ENCODE peak calls at places on chromosomes 16 and 17, in four cellular contexts. J is GM12891, B is K562, V is GM12878. F is an unnamed sample.

GRCh38 chr16:2912330-2913199 is 834 bp downstream of the FLYWCH1 start:
- DNase-seq in J (no peak), B (peak), V (no peak), F (no peak)

GRCh38 chr17:58324409-58325288 is 3.9 kb downstream of the TSPOAP1 start:
- DNase-seq in V (no peak), B (no peak), J (no peak), F (no peak)

GRCh38 chr17:77280304-77280910 is 139.6 kb downstream of the SEC14L1 start:
- DNase-seq in B (no peak), V (no peak), J (no peak), F (no peak)

GRCh38 chr17:33169580-33170285 is 123.4 kb downstream of the ASIC2 start:
- DNase-seq in V (no peak), J (no peak), B (no peak), F (no peak)

GRCh38 chr17:6313835-6314234 is 121.1 kb downstream of the AIPL1 start:
- DNase-seq in B (no peak), J (no peak), V (no peak), F (no peak)

GRCh38 chr17:59435238-59435637 is 103.8 kb downstream of the YPEL2 start:
- DNase-seq in J (no peak), V (no peak), B (no peak), F (no peak)

GRCh38 chr17:1951920-1952319 is 73.2 kb downstream of the RTN4RL1 start:
- DNase-seq in V (no peak), B (no peak), J (no peak), F (no peak)

GRCh38 chr16:82263456-82264159 is 93.6 kb upstream of the MPHOSPH6 start:
- DNase-seq in B (peak), J (peak), V (peak), F (peak)

GRCh38 chr16:11901091-11901490 is 14.7 kb downstream of the GSPT1 start:
- DNase-seq in V (no peak), B (no peak), J (no peak), F (no peak)

GRCh38 chr17:66687570-66688284 is 147.2 kb upstream of the CACNG5 start:
- DNase-seq in B (no peak), J (no peak), V (no peak), F (no peak)

GRCh38 chr17:69282002-69282401 is 44.9 kb downstream of the ABCA5 start:
- DNase-seq in B (no peak), J (no peak), V (no peak), F (no peak)

GRCh38 chr16:27925612-27926011 is 137.9 kb downstream of the GSG1L start:
- DNase-seq in B (no peak), V (no peak), J (no peak), F (no peak)

GRCh38 chr16:57394444-57394843 is 10.1 kb upstream of the CCL17 start:
- DNase-seq in B (no peak), V (no peak), J (no peak), F (no peak)

GRCh38 chr17:48412841-48413240 is 17.2 kb downstream of the SKAP1 start:
- DNase-seq in V (no peak), J (no peak), B (no peak), F (no peak)

GRCh38 chr16:88731699-88732098 is 25.4 kb downstream of the CTU2 start:
- DNase-seq in V (no peak), B (peak), J (no peak), F (no peak)

GRCh38 chr17:50615818-50616217 is 18.9 kb upstream of the ABCC3 start:
- DNase-seq in J (no peak), B (no peak), V (no peak), F (no peak)

GRCh38 chr17:46212634-46213435 is 19.6 kb upstream of the KANSL1 start:
- DNase-seq in B (peak), V (no peak), J (peak), F (no peak)

GRCh38 chr16:80511824-80512223 is 29.0 kb upstream of the DYNLRB2 start:
- DNase-seq in B (no peak), J (no peak), V (no peak), F (no peak)

GRCh38 chr17:78890111-78890897 is 12.7 kb downstream of the CEP295NL start:
- DNase-seq in J (no peak), B (no peak), V (no peak), F (peak)

GRCh38 chr16:59046335-59046734 is 312.2 kb upstream of the GOT2 start:
- DNase-seq in B (no peak), V (no peak), J (no peak), F (no peak)

GRCh38 chr17:58539703-58540102 is 25.3 kb upstream of the MTMR4 start:
- DNase-seq in J (no peak), B (no peak), V (no peak), F (no peak)

GRCh38 chr16:88331989-88332920 is 50.5 kb upstream of the ZNF469 start:
- DNase-seq in J (no peak), V (no peak), B (no peak), F (no peak)

GRCh38 chr16:66250686-66251405 is 115.6 kb upstream of the CDH5 start:
- DNase-seq in B (no peak), V (no peak), J (no peak), F (no peak)

DNA sequence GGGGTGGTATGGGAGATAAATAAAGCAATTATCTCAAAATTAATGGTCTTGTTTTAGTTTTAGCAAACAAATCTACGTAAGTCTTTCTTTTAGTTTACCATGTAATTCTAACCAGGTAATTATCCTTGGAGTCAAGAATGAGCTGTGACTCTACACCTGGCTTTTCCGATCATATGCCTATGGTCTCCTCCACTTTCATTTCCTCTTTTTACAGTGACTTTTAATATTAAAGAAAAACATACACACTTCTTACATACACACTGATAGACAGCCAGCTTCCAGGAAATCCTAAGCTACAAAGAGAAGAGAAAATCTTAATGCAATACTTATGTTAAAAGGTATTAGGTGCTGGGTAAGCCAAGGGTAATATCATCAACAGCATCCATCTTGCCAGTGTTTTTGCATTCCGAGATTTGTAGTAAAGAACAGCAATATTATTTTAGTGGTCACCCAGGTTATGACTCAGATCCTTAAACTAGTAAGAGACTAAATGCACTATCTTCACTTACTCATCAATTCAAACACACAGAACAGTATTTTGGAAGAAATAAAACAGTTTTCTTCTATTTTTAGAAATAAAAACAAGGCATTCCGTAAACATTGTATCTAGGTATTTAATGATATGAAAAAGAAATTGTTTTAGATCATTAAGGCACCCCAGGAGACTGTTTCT is 4.4 kb upstream of the IRX5 start:
- DNase-seq in B (no peak), J (no peak), V (no peak), F (no peak)
- TF ChIP-seq SPI1 in B (no peak), J (peak), V (peak), F (peak)

DNA sequence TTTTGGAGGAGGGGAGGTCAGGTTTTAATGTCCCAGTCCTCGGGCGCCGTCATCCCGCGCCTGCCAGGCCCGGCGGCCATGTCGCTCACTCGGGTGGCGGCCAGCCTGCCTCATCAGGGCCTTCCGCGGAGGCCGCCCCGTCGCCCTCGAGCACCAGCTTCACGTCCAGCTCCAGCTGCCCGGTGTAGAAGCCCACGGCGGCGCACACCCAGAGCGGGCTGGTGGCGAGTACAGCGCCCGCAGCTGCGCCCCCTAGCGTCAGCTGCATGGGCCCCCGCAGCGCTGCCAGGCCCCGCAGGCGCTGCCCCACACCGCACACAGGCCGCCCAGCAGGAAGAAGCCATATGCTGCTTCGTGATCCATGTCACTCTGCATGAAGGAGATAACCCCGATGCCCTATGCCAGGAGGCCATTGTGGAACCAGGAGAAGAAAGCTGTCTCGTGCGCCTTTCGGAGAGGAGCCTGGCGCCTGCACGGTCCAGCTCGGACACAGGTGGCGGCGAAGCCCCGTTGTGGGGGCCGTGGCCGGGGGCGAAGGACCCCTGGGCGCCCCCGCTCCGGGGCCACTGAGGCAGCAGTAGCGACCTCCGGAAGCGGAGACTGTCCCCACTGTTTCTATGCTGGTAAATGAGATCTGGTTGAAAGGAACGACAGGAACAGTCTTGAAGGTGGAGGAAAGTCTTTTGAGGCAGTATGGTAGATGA is 9.6 kb downstream of the AP2B1 start:
- DNase-seq in V (no peak), J (no peak), B (no peak), F (no peak)
- TF ChIP-seq SPI1 in V (no peak), J (no peak), B (no peak), F (no peak)

GRCh38 chr17:7367083-7367482 is 12.1 kb downstream of the TMEM95 start:
- DNase-seq in B (no peak), J (no peak), V (no peak), F (no peak)
- TF ChIP-seq SPI1 in B (no peak), J (no peak), V (no peak), F (no peak)

GRCh38 chr16:47774661-47775060 is 313.5 kb downstream of the PHKB start:
- DNase-seq in B (no peak), V (no peak), J (no peak), F (no peak)
- TF ChIP-seq SPI1 in B (no peak), V (no peak), J (no peak), F (no peak)

DNA sequence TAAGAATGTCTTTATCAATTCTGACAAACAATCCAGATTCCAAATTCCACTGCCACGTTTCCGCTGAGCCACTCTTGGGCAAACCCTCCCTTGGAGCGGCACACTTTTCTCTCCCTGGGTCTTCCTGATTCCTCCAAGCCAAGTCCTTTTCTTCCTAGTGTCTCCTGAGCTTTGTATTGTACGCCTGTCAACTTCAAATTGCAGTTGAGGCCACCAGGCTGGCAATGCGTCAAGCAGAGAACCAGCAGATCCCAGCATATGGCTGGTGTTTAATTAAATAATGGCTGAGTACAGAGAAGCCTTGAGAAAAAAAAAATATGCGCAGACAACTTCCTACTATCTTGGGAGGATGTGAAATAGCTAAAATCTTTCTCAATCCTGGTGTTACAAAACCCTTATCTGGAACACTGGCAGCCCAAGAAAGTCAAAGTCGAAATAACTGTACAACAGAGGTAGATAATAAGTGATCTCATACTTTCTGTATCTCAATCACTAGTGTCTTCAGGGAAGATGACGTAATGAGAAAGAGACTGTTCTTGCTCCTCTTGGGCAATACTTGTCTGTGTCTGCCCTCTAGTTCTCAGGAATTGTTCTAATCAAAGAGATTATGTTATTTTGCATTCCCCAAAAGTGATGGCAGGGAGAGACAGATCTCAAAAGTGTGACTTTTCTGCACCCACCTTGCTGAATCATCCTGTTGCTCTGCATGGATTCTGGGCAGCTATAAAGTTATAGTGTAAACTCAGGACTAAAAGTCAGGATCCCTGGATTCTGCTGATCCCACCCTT is 15.0 kb downstream of the SMIM36 start:
- DNase-seq in J (no peak), B (no peak), V (no peak), F (peak)
- TF ChIP-seq SPI1 in J (no peak), B (no peak), V (no peak), F (no peak)

GRCh38 chr17:61698244-61698643 is 107.2 kb upstream of the NACA2 start:
- DNase-seq in B (no peak), J (no peak), V (no peak), F (no peak)

GRCh38 chr17:61699694-61700093 is 108.7 kb upstream of the NACA2 start:
- DNase-seq in V (no peak), B (no peak), J (no peak), F (no peak)

GRCh38 chr17:61699032-61699431 is 108.0 kb upstream of the NACA2 start:
- DNase-seq in V (no peak), J (no peak), B (no peak), F (no peak)

GRCh38 chr17:61694095-61694494 is 103.1 kb upstream of the NACA2 start:
- DNase-seq in J (no peak), V (no peak), B (no peak), F (no peak)

GRCh38 chr17:61695779-61696337 is 104.8 kb upstream of the NACA2 start:
- DNase-seq in B (no peak), J (no peak), V (no peak), F (no peak)
- TF ChIP-seq SPI1 in B (no peak), J (no peak), V (no peak), F (no peak)

F was measured in HL-60.